ENCODE peak calls at places on chromosomes 5 and 9, in four cellular contexts. One of them, this sample, is unnamed.

GRCh38 chr9:2262371-2262770 is 247.2 kb downstream of the SMARCA2 start:
- DNase-seq in GM12878: no peak
- DNase-seq in HepG2: no peak
- DNase-seq in K562: no peak
- DNase-seq in this sample: no peak

GRCh38 chr5:16916262-16916878 is 19.7 kb downstream of the MYO10 start:
- DNase-seq in GM12878: no peak
- DNase-seq in K562: no peak
- DNase-seq in HepG2: no peak
- DNase-seq in this sample: no peak

GRCh38 chr9:109817846-109818472 is 38.0 kb downstream of the PALM2AKAP2 start:
- DNase-seq in GM12878: peak
- DNase-seq in HepG2: peak
- DNase-seq in K562: peak
- DNase-seq in this sample: peak

GRCh38 chr5:52690236-52690685 is 97.5 kb upstream of the ITGA1 start:
- DNase-seq in GM12878: no peak
- DNase-seq in K562: no peak
- DNase-seq in HepG2: no peak
- DNase-seq in this sample: no peak

GRCh38 chr5:94793816-94794198 is 175.3 kb downstream of the SLF1 start:
- DNase-seq in K562: no peak
- DNase-seq in HepG2: no peak
- DNase-seq in GM12878: no peak
- DNase-seq in this sample: no peak

GRCh38 chr9:10843151-10843550 is 230.3 kb upstream of the PTPRD start:
- DNase-seq in HepG2: no peak
- DNase-seq in K562: no peak
- DNase-seq in GM12878: no peak
- DNase-seq in this sample: no peak

GRCh38 chr5:156120777-156121176 is 206.2 kb upstream of the SGCD start:
- DNase-seq in GM12878: no peak
- DNase-seq in HepG2: no peak
- DNase-seq in K562: no peak
- DNase-seq in this sample: no peak

GRCh38 chr5:68027519-68027918 is 188.0 kb upstream of the PIK3R1 start:
- DNase-seq in HepG2: no peak
- DNase-seq in GM12878: no peak
- DNase-seq in K562: no peak
- DNase-seq in this sample: no peak

GRCh38 chr5:140238756-140239155 is 63.8 kb downstream of the CYSTM1 start:
- DNase-seq in HepG2: no peak
- DNase-seq in GM12878: no peak
- DNase-seq in K562: no peak
- DNase-seq in this sample: no peak

GRCh38 chr9:136361047-136361756 is 2.3 kb downstream of the DNLZ start:
- DNase-seq in HepG2: no peak
- DNase-seq in K562: no peak
- DNase-seq in GM12878: no peak
- DNase-seq in this sample: no peak

GRCh38 chr5:123496892-123497291 is 15.1 kb upstream of the CSNK1G3 start:
- DNase-seq in GM12878: no peak
- DNase-seq in K562: peak
- DNase-seq in HepG2: no peak
- DNase-seq in this sample: no peak

GRCh38 chr9:75992480-75993206 is 102.2 kb downstream of the PCSK5 start:
- DNase-seq in K562: no peak
- DNase-seq in GM12878: no peak
- DNase-seq in HepG2: no peak
- DNase-seq in this sample: no peak

GRCh38 chr9:93436218-93436617 is 15.3 kb upstream of the FAM120A start:
- DNase-seq in K562: no peak
- DNase-seq in GM12878: no peak
- DNase-seq in HepG2: no peak
- DNase-seq in this sample: no peak

GRCh38 chr5:125004009-125004408 is 257.6 kb upstream of the ZNF608 start:
- DNase-seq in GM12878: no peak
- DNase-seq in HepG2: no peak
- DNase-seq in K562: no peak
- DNase-seq in this sample: no peak

GRCh38 chr9:29514862-29515261 is 1941.6 kb upstream of the C9orf72 start:
- DNase-seq in HepG2: no peak
- DNase-seq in K562: no peak
- DNase-seq in GM12878: no peak
- DNase-seq in this sample: no peak

GRCh38 chr9:83706703-83707517 is 848 bp downstream of the UBQLN1 start:
- DNase-seq in HepG2: peak
- DNase-seq in K562: peak
- DNase-seq in GM12878: no peak
- DNase-seq in this sample: peak

GRCh38 chr9:115442054-115442453 is 324.1 kb upstream of the TNC start:
- DNase-seq in HepG2: no peak
- DNase-seq in GM12878: no peak
- DNase-seq in K562: no peak
- DNase-seq in this sample: no peak

GRCh38 chr5:172380261-172380991 is 73.9 kb downstream of the SH3PXD2B start:
- DNase-seq in HepG2: no peak
- DNase-seq in GM12878: no peak
- DNase-seq in K562: no peak
- DNase-seq in this sample: no peak

GRCh38 chr5:172377856-172378255 is 76.5 kb downstream of the SH3PXD2B start:
- DNase-seq in K562: no peak
- DNase-seq in GM12878: no peak
- DNase-seq in HepG2: no peak
- DNase-seq in this sample: no peak

GRCh38 chr5:172379481-172379880 is 74.8 kb downstream of the SH3PXD2B start:
- DNase-seq in GM12878: no peak
- DNase-seq in K562: no peak
- DNase-seq in HepG2: no peak
- DNase-seq in this sample: no peak

GRCh38 chr5:172383231-172383802 is 71.0 kb downstream of the SH3PXD2B start:
- DNase-seq in GM12878: no peak
- DNase-seq in HepG2: peak
- DNase-seq in K562: no peak
- DNase-seq in this sample: no peak

GRCh38 chr5:172380992-172381643 is 73.2 kb downstream of the SH3PXD2B start:
- DNase-seq in HepG2: no peak
- DNase-seq in GM12878: no peak
- DNase-seq in K562: no peak
- DNase-seq in this sample: no peak
- TF ChIP-seq SP1 in HepG2: no peak
- TF ChIP-seq SP1 in GM12878: no peak
- TF ChIP-seq SP1 in K562: no peak
- TF ChIP-seq SP1 in this sample: no peak

DNA sequence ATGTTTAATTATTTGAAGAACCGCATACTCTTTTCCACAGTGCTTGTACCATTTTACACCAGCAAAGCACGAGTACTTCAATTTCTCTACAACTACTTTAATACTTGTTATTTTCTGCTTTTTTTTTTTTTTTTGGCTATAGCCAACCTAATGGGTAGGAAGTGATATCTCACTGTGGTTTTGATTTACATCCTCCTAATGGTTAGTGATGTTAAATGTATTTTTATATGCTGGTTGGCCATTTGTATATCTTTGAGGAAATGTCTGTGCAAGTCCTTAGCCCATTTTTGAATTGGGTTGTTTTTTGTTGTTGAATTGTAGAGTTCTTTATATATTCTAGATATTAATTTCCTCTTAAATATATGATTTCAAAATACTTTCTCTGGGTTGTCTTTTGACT is 22.6 kb downstream of the OGN start:
- DNase-seq in HepG2: no peak
- DNase-seq in K562: no peak
- DNase-seq in GM12878: no peak
- DNase-seq in this sample: no peak
- TF ChIP-seq FOXK2 in HepG2: no peak
- TF ChIP-seq FOXK2 in K562: no peak
- TF ChIP-seq FOXK2 in GM12878: no peak
- TF ChIP-seq FOXK2 in this sample: no peak

DNA sequence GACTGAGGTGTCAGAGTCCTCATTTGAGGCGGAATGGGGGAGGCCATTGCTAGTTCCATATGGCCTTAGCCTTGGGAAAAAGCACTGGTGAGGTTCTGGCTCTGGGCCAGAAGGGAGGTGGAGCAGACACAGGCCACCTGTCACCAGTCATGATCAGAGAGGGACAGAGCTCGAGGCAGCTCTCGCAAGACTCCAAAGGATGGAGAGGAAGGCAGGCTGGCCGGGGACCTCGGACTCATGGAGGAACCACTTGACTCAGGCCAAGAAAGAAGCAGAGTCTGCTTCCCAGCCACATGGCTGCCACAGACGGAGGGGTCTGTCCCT is 29.2 kb upstream of the NSMF start:
- DNase-seq in K562: no peak
- DNase-seq in GM12878: no peak
- DNase-seq in HepG2: no peak
- DNase-seq in this sample: no peak
- TF ChIP-seq SP1 in K562: no peak
- TF ChIP-seq SP1 in GM12878: no peak
- TF ChIP-seq SP1 in HepG2: no peak
- TF ChIP-seq SP1 in this sample: no peak

GRCh38 chr9:13857521-13857920 is 456.4 kb downstream of the NFIB start:
- DNase-seq in K562: no peak
- DNase-seq in GM12878: no peak
- DNase-seq in HepG2: no peak
- DNase-seq in this sample: no peak
- TF ChIP-seq FOXK2 in K562: no peak
- TF ChIP-seq FOXK2 in GM12878: no peak
- TF ChIP-seq FOXK2 in HepG2: no peak
- TF ChIP-seq FOXK2 in this sample: no peak

GRCh38 chr5:73337586-73337985 is 111.0 kb downstream of the FOXD1 start:
- DNase-seq in HepG2: no peak
- DNase-seq in K562: no peak
- DNase-seq in GM12878: no peak
- DNase-seq in this sample: no peak

GRCh38 chr5:73336366-73336765 is 112.2 kb downstream of the FOXD1 start:
- DNase-seq in GM12878: no peak
- DNase-seq in K562: no peak
- DNase-seq in HepG2: no peak
- DNase-seq in this sample: no peak

GRCh38 chr5:73339165-73339564 is 109.4 kb downstream of the FOXD1 start:
- DNase-seq in GM12878: no peak
- DNase-seq in HepG2: no peak
- DNase-seq in K562: no peak
- DNase-seq in this sample: no peak

GRCh38 chr5:73338201-73339126 is 110.1 kb downstream of the FOXD1 start:
- DNase-seq in HepG2: peak
- DNase-seq in K562: no peak
- DNase-seq in GM12878: no peak
- DNase-seq in this sample: no peak

DNA sequence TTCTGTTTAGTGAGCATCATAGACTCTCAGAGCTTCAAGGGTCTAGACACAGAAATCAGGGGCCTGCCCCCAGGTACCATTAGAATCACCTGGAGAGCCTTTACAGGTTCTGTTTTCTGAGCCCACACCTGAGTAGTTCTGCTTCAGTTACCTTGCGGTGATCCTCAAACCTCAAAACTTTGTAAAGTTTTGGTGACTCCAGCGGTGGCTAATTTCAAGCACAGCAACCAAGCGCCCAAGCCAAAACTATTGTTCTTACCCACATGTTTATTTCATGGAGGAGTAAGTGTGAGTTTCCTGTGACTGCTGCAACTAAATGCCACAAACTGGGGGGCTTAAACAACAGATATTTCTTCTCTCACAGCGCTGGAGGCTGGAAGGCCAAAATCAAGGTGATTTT is 108.9 kb downstream of the FOXD1 start:
- DNase-seq in HepG2: no peak
- DNase-seq in K562: no peak
- DNase-seq in GM12878: no peak
- DNase-seq in this sample: no peak
- TF ChIP-seq SP1 in HepG2: no peak
- TF ChIP-seq SP1 in K562: no peak
- TF ChIP-seq SP1 in GM12878: no peak
- TF ChIP-seq SP1 in this sample: no peak

GRCh38 chr5:10479226-10479721 is 37.6 kb downstream of the ROPN1L start:
- DNase-seq in HepG2: no peak
- DNase-seq in GM12878: no peak
- DNase-seq in K562: no peak
- DNase-seq in this sample: no peak
- TF ChIP-seq FOXK2 in HepG2: no peak
- TF ChIP-seq FOXK2 in GM12878: no peak
- TF ChIP-seq FOXK2 in K562: no peak
- TF ChIP-seq FOXK2 in this sample: no peak

DNA sequence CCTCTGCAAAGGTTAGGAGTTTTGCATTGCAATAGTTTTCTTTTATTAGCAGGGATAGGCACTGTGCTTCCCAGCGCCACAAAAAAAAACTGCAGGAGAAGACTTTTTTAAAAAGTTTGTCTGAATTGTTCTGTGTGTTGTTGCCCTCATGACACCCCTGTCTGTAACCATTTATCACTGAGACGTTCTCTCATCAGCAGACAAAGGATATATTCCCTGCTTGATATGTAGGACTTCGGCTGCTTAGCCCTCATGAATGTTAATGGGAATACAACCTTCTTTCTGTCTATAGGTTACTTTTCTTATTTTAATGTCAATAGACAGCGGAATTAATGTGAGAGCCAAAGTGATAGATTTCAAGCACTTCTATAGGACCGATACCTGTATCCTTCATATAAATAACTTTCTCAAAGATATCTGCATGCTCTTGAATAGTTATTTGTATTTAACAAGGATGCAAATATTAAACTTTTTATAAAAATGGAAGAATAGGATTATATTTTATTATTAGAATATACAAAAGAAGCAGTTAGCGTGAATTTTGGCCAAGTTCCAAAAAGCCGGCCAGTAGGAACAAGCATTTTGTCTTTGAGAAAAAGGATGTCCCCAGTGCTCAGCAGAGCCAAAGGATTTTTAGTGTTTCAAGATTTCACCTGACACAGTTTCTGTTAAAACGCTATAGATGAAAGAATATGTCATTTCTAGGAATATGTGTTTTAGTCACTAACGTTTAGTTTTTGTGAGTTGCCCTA is 1.5 kb upstream of the LYSMD3 start:
- DNase-seq in GM12878: no peak
- DNase-seq in HepG2: no peak
- DNase-seq in K562: peak
- DNase-seq in this sample: no peak
- TF ChIP-seq SP1 in GM12878: no peak
- TF ChIP-seq SP1 in HepG2: no peak
- TF ChIP-seq SP1 in K562: no peak
- TF ChIP-seq SP1 in this sample: no peak

DNA sequence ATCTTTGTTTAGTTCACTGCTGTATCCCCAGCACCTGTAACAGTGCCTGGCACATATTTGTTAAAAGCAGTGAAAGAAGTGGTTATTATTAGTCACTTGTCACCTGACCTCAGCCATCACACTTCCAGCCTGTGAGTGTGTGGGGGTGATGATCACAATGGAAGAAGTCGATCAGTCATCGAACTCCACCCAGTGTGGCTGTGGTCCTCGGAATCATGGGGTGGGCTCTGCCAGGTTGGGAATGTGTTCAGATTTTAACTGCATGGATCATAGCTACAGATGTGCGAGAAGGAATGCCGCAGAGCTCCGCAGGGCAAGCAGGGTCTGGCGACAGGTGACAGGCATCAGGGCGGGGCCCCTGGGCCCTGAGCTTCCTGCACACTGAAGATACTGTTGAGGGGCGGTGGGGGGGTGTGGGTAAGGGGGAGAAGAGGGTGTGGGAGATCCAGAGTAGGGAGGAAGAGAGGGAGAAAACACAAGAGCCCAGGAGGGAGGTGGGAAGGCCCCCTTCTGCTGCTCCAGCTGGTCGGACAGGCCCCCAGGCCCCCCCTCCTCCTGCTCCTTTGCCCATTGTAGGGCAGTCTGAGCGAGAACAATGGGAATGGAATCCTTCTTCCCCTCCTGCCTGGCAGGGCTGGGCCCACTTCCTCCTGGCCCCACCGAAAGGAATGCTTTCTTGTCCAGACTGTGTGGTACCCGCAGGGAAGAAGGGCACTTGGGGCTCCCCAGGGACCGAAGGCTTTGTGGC is 89.6 kb downstream of the SPRY4 start:
- DNase-seq in K562: no peak
- DNase-seq in HepG2: no peak
- DNase-seq in GM12878: no peak
- DNase-seq in this sample: no peak
- TF ChIP-seq FOXK2 in K562: no peak
- TF ChIP-seq FOXK2 in HepG2: no peak
- TF ChIP-seq FOXK2 in GM12878: no peak
- TF ChIP-seq FOXK2 in this sample: no peak